ENCODE peak calls at places on chromosome 5, in four cellular contexts. K is ovary, W is amniotic stem cell, M is iris pigment epithelial cell. R is an unnamed sample.

GRCh38 chr5:32129074-32129598 is 45.0 kb downstream of the GOLPH3 start:
- DNase-seq in W (no peak), K (no peak), M (no peak), R (no peak)

GRCh38 chr5:31232273-31232888 is 38.9 kb downstream of the CDH6 start:
- DNase-seq in M (peak), K (no peak), W (peak), R (peak)

GRCh38 chr5:159489779-159490178 is 159.5 kb upstream of the IL12B start:
- DNase-seq in K (no peak), W (no peak), M (no peak), R (no peak)

GRCh38 chr5:174825587-174825986 is 101.2 kb downstream of the MSX2 start:
- DNase-seq in W (no peak), M (peak), K (no peak), R (no peak)

GRCh38 chr5:1056611-1057484 is 48.2 kb downstream of the NKD2 start:
- DNase-seq in K (no peak), W (no peak), M (no peak), R (no peak)

GRCh38 chr5:119439140-119439625 is 13.1 kb upstream of the HSD17B4 start:
- DNase-seq in K (no peak), W (no peak), M (no peak), R (no peak)

GRCh38 chr5:147554285-147554817 is 44.5 kb upstream of the DPYSL3 start:
- DNase-seq in M (peak), K (no peak), W (peak), R (no peak)

GRCh38 chr5:4662845-4663244 is 477.3 kb upstream of the ADAMTS16 start:
- DNase-seq in K (no peak), M (no peak), W (no peak), R (no peak)

GRCh38 chr5:122352331-122352730 is 40.3 kb downstream of the SNCAIP start:
- DNase-seq in W (no peak), M (peak), K (no peak), R (no peak)

GRCh38 chr5:65907138-65907537 is 19.2 kb upstream of the ERBIN start:
- DNase-seq in M (peak), W (peak), K (no peak), R (no peak)

GRCh38 chr5:159616967-159617366 is 286.7 kb upstream of the IL12B start:
- DNase-seq in W (no peak), K (no peak), M (peak), R (no peak)

GRCh38 chr5:52961238-52961637 is 27.9 kb upstream of the ITGA2 start:
- DNase-seq in W (no peak), M (peak), K (no peak), R (no peak)

GRCh38 chr5:178793156-178793555 is 62.7 kb upstream of the ZNF354A start:
- DNase-seq in W (no peak), M (no peak), K (no peak), R (peak)

GRCh38 chr5:167982-168660 is 23.2 kb upstream of the LRRC14B start:
- DNase-seq in W (peak), K (peak), M (peak), R (peak)

GRCh38 chr5:367358-368130 is 46.0 kb downstream of the AHRR start:
- DNase-seq in M (no peak), K (no peak), W (no peak), R (peak)

GRCh38 chr5:148730955-148731898 is 76.9 kb upstream of the HTR4 start:
- DNase-seq in W (peak), K (peak), M (peak), R (peak)

GRCh38 chr5:124438390-124439380 is 307.8 kb downstream of the ZNF608 start:
- DNase-seq in W (no peak), K (no peak), M (no peak), R (no peak)

GRCh38 chr5:121304838-121305237 is 546.8 kb upstream of the FTMT start:
- DNase-seq in W (no peak), K (no peak), M (no peak), R (no peak)

GRCh38 chr5:175870820-175871447 is 444 bp upstream of the CPLX2 start:
- DNase-seq in W (no peak), M (no peak), K (no peak), R (no peak)

GRCh38 chr5:14873093-14873492 is 1.5 kb upstream of the ANKH start:
- DNase-seq in K (no peak), W (no peak), M (no peak), R (no peak)

GRCh38 chr5:160434022-160434531 is 12.4 kb downstream of the PTTG1 start:
- DNase-seq in K (no peak), W (no peak), M (no peak), R (no peak)

GRCh38 chr5:150073086-150073625 is 13.2 kb downstream of the CSF1R start:
- DNase-seq in M (no peak), W (no peak), K (no peak), R (no peak)

GRCh38 chr5:95281211-95281610 is 3.7 kb downstream of the MCTP1 start:
- DNase-seq in K (no peak), W (no peak), M (peak), R (no peak)

GRCh38 chr5:143398451-143399237 is 4.8 kb downstream of the NR3C1 start:
- DNase-seq in M (no peak), K (no peak), W (no peak), R (no peak)

GRCh38 chr5:92917044-92917443 is 664.0 kb downstream of the NR2F1-AS1 start:
- DNase-seq in M (peak), K (no peak), W (no peak), R (no peak)

GRCh38 chr5:132044207-132044606 is 16.2 kb upstream of the IL3 start:
- DNase-seq in K (no peak), W (no peak), M (no peak), R (peak)

GRCh38 chr5:114789773-114790402 is 379.8 kb downstream of the TRIM36 start:
- DNase-seq in M (peak), K (no peak), W (no peak), R (no peak)

GRCh38 chr5:7606840-7607453 is 211.0 kb downstream of the ADCY2 start:
- DNase-seq in K (no peak), W (no peak), M (no peak), R (no peak)

GRCh38 chr5:119288364-119289047 is 67.3 kb upstream of the TNFAIP8 start:
- DNase-seq in M (no peak), W (no peak), K (no peak), R (no peak)

GRCh38 chr5:104297076-104297475 is 734.5 kb upstream of the NUDT12 start:
- DNase-seq in M (peak), K (no peak), W (no peak), R (no peak)

GRCh38 chr5:169641253-169641652 is 4.2 kb downstream of the DOCK2 start:
- DNase-seq in M (no peak), K (no peak), W (no peak), R (no peak)

GRCh38 chr5:105554613-105555169 is 1992.1 kb upstream of the NUDT12 start:
- DNase-seq in K (no peak), W (no peak), M (no peak), R (no peak)

GRCh38 chr5:170572453-170572852 is 68.6 kb downstream of the KCNIP1 start:
- DNase-seq in W (no peak), M (peak), K (no peak), R (no peak)

R was measured in tibial artery.